ENCODE peak calls at places on chromosomes 6 and 20, in seven cellular contexts. W is IMR-90, I is mesenchymal stem cell, O is neuronal stem cell, H is H9, N is trophoblast cell, R is H1. U is an unnamed sample.

GRCh38 chr6:39823187-39823815 is 31.1 kb downstream of the DAAM2 start:
- DNase-seq in W (no peak), I (peak), O (no peak), H (no peak), N (no peak), R (no peak), U (no peak)

GRCh38 chr20:33415948-33416347 is 14.6 kb upstream of the CDK5RAP1 start:
- DNase-seq in W (peak), I (peak), O (peak), H (peak), N (peak), R (peak), U (peak)

GRCh38 chr6:36605560-36606391 is 11.6 kb downstream of the SRSF3 start:
- DNase-seq in W (no peak), I (peak), O (no peak), H (no peak), N (no peak), R (no peak), U (no peak)

GRCh38 chr6:66926060-66926459 is 1219.0 kb upstream of the EYS start:
- DNase-seq in W (no peak), I (peak), O (no peak), H (no peak), N (peak), R (no peak), U (peak)

GRCh38 chr20:32427996-32428395 is 69.9 kb downstream of the ASXL1 start:
- DNase-seq in W (no peak), I (no peak), O (no peak), H (no peak), N (no peak), R (no peak), U (no peak)

GRCh38 chr6:129492260-129492659 is 217.7 kb downstream of the ARHGAP18 start:
- DNase-seq in W (peak), I (no peak), O (no peak), H (no peak), N (no peak), R (no peak), U (no peak)

GRCh38 chr6:159981171-159981571 is 12.3 kb downstream of the IGF2R start:
- DNase-seq in W (no peak), I (no peak), O (no peak), H (no peak), N (no peak), R (no peak), U (no peak)

GRCh38 chr20:64111841-64112641 is 4.7 kb upstream of the NPBWR2 start:
- DNase-seq in W (no peak), I (no peak), O (no peak), H (no peak), N (no peak), R (peak), U (no peak)

GRCh38 chr6:161272600-161273355 is 1.1 kb downstream of the AGPAT4 start:
- DNase-seq in W (peak), I (peak), O (peak), H (peak), N (peak), R (no peak), U (peak)

GRCh38 chr20:20664795-20665194 is 47.6 kb downstream of the RALGAPA2 start:
- DNase-seq in W (no peak), I (peak), O (peak), H (no peak), N (peak), R (no peak), U (peak)

GRCh38 chr6:156776841-156777576 is at the start of gene ARID1B:
- DNase-seq in W (peak), I (peak), O (peak), H (peak), N (peak), R (peak), U (peak)

DNA sequence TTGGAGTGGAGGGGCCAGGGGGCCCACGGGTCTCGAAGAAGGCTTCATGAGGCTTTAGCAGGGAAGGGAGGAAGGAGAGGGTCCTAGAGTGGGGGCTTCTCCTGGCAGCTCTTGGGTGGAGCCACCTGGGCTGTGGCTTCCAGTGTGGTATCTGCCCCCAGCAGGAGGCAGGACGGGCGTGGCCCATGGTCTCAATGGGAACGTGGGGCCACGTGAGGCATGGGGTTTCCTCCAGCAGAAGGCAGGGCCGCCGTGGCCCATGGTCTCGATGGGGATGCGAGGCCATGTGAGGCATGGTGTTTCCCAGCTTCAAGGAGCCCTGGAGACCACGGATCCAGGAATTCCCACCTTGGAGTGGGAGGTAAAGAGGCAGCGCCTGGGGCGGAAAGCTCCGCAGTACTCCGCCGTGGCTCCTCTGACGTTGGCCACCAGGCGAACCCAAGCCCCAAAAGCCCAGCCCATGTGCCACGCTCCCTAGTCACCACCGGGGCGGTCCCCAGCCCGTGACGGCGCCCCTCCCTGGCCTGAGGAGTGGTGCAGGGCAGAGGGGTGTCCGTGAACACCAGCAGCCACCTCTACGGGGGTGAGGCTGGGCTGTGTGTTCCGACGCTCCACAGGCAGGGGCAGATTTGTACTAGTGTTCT is 62.0 kb upstream of the GATA5 start:
- DNase-seq in W (no peak), I (no peak), O (no peak), H (peak), N (no peak), R (no peak), U (peak)
- H3K18ac ChIP-seq in W (no peak), I (no peak), O (peak), H (no peak), N (no peak), R (no peak), U (no peak)

GRCh38 chr6:31905041-31905440 is 3.2 kb upstream of the ZBTB12 start:
- DNase-seq in W (no peak), I (no peak), O (no peak), H (no peak), N (no peak), R (no peak), U (no peak)
- H3K18ac ChIP-seq in W (no peak), I (no peak), O (no peak), H (no peak), N (no peak), R (no peak), U (no peak)

DNA sequence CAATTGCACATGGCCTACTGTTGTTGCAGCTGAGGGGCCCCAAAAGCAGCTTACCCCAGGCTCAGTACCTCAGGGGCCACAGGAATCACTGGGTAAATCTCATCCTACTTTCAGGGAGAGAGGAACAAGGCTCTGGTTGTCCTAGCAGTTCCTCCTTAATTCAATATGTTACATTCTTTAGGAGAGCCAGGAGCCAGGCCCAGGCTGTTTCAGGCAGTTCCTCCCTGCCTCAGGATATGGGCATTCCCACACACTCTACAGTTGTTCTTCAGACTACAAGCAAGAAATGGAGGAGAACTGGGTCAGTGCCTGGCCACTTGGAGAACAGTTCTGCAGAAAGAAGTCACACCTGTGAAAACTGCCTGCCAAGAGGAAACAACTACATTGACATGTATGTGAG is 9.6 kb upstream of the BTN3A2 start:
- DNase-seq in W (no peak), I (no peak), O (no peak), H (no peak), N (no peak), R (no peak), U (no peak)
- H3K18ac ChIP-seq in W (no peak), I (peak), O (no peak), H (no peak), N (no peak), R (peak), U (no peak)

GRCh38 chr6:20213271-20213798 is 1.1 kb upstream of the MBOAT1 start:
- DNase-seq in W (no peak), I (peak), O (no peak), H (no peak), N (no peak), R (no peak), U (no peak)

GRCh38 chr6:20211037-20211940 is 980 bp downstream of the MBOAT1 start:
- DNase-seq in W (peak), I (no peak), O (no peak), H (peak), N (peak), R (no peak), U (peak)

GRCh38 chr6:20211941-20212391 is 303 bp downstream of the MBOAT1 start:
- DNase-seq in W (no peak), I (peak), O (no peak), H (peak), N (peak), R (peak), U (peak)

GRCh38 chr6:20210158-20210557 is 2.1 kb downstream of the MBOAT1 start:
- DNase-seq in W (no peak), I (no peak), O (no peak), H (no peak), N (no peak), R (no peak), U (no peak)

GRCh38 chr6:20212392-20213111 is at the start of gene MBOAT1:
- DNase-seq in W (peak), I (peak), O (peak), H (peak), N (peak), R (no peak), U (peak)
- H3K18ac ChIP-seq in W (peak), I (peak), O (peak), H (peak), N (peak), R (peak), U (peak)

GRCh38 chr6:152244998-152245630 is 392.0 kb downstream of the SYNE1 start:
- DNase-seq in W (no peak), I (peak), O (no peak), H (no peak), N (no peak), R (no peak), U (peak)
- H3K18ac ChIP-seq in W (no peak), I (no peak), O (no peak), H (no peak), N (no peak), R (no peak), U (no peak)

DNA sequence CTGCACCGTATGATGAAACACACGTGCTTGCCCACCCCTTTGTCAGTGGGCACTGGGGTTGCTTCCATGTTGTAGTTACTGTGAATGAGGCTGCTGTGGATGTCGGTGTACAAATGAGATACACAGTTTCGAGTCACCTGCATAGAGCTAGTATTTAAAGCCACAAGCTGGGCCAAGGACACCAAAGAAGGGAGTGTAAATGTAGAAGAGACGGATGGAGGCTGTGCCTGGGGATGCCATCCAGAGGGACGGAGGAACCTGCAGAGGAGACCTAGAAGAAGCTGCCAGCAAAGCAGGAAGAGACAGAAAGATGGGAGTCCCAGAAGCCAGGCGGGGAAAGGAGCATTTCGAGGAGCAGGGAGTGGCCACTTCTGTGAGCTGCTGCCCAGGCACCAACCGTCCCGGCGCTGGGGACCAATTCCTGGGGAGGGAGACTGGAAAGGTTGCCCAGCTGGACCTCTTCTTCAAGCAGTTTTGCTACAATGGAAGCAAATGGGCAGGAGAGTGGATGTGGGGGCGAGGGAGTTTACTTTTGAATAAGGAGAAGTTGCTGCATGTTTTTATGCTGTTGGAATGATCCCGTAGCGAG is 339.3 kb downstream of the ZFAND3 start:
- DNase-seq in W (no peak), I (no peak), O (no peak), H (no peak), N (no peak), R (no peak), U (no peak)
- H3K18ac ChIP-seq in W (no peak), I (no peak), O (no peak), H (no peak), N (no peak), R (no peak), U (no peak)

GRCh38 chr20:36883972-36884535 is 8.1 kb downstream of the TLDC2 start:
- DNase-seq in W (no peak), I (no peak), O (no peak), H (no peak), N (peak), R (no peak), U (no peak)
- H3K18ac ChIP-seq in W (no peak), I (no peak), O (no peak), H (no peak), N (no peak), R (no peak), U (no peak)

DNA sequence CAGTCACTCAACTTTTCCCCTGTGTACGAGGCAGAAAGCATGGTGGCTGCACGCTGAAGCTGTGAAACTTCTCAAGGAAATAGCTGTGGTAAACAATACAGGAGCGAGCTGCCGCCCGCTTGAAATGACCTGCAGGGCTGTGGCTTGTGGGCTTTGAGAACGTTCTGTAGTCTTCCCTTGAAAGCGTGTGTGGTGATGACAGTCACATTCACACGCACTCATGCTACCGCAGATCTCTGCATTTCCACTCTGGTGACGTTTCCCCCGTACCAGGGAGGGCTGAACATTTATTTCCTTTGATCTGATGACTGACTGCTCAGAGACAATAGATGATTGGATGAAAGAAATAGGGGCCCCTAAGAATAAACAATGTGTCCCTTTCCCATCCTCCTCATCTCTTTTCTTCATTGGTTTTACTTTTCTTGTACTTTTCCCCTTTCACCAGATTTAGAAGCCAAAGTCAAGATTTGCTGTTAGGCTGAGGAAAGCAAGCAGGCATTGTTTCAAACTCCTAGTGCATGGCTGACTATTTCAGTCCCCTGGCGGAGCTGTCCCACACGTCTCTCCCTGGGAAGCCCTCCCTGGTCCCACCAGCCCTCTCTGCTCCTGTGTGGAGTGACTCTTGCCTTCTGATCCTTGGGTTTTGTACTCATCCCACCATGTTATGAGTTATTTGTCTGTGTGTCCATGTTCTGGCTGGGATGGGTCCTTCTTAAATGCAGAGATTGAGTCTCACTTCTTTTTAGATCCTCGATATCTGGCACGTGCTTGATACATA is 3.9 kb downstream of the SYTL3 start:
- DNase-seq in W (peak), I (peak), O (no peak), H (no peak), N (peak), R (no peak), U (no peak)
- H3K18ac ChIP-seq in W (peak), I (peak), O (no peak), H (no peak), N (peak), R (peak), U (no peak)

U was measured in mesendoderm.